ENCODE peak calls at places on chromosomes 3 and 15, in nine cellular contexts. Q, X, U, Y, O, F, R, I and P are unnamed samples.

GRCh38 chr3:142857056-142857455 is 31.8 kb downstream of the PCOLCE2 start:
- DNase-seq in Q (peak), X (peak), U (peak), Y (no peak), O (peak), F (no peak), R (peak), I (peak), P (peak)

GRCh38 chr15:37133619-37134018 is 33.3 kb upstream of the MEIS2 start:
- DNase-seq in Q (no peak), X (no peak), U (no peak), Y (no peak), O (no peak), F (peak), R (peak), I (peak), P (peak)

GRCh38 chr3:5095879-5096278 is 26.2 kb upstream of the ARL8B start:
- DNase-seq in Q (no peak), X (peak), U (no peak), Y (no peak), O (no peak), F (peak), R (no peak), I (peak), P (no peak)

GRCh38 chr15:83928392-83928734 is 274.4 kb downstream of the ADAMTSL3 start:
- DNase-seq in Q (no peak), X (no peak), U (no peak), Y (no peak), O (no peak), F (no peak), R (no peak), I (no peak), P (no peak)

GRCh38 chr3:152281032-152281713 is 12.4 kb downstream of the MBNL1 start:
- DNase-seq in Q (no peak), X (no peak), U (no peak), Y (no peak), O (no peak), F (no peak), R (no peak), I (no peak), P (no peak)

GRCh38 chr3:24846286-24846860 is 351.7 kb upstream of the THRB start:
- DNase-seq in Q (no peak), X (no peak), U (no peak), Y (no peak), O (no peak), F (no peak), R (no peak), I (no peak), P (no peak)

GRCh38 chr15:55224892-55225291 is 28.2 kb upstream of the RSL24D1 start:
- DNase-seq in Q (no peak), X (no peak), U (no peak), Y (no peak), O (no peak), F (no peak), R (peak), I (no peak), P (no peak)

GRCh38 chr15:96324900-96325299 is 5.6 kb upstream of the NR2F2 start:
- DNase-seq in Q (no peak), X (no peak), U (no peak), Y (no peak), O (no peak), F (no peak), R (no peak), I (no peak), P (no peak)

GRCh38 chr3:188151438-188151837 is 2.5 kb upstream of the LPP start:
- DNase-seq in Q (no peak), X (no peak), U (no peak), Y (no peak), O (no peak), F (peak), R (no peak), I (peak), P (no peak)